ENCODE peak calls at places on chromosomes 6 and 20, in five cellular contexts. B is HCT116, C is left lung, P is coronary artery, K is brain microvascular endothelial cell. X is an unnamed sample.

GRCh38 chr6:157755032-157755751 is 67.9 kb upstream of the SNX9 start:
- DNase-seq in B (no peak), C (no peak), P (no peak), K (peak; percentile 39), X (peak; percentile 77)

GRCh38 chr6:78700997-78701396 is 166.4 kb upstream of the IRAK1BP1 start:
- DNase-seq in B (no peak), C (no peak), P (no peak), K (peak; percentile 1), X (no peak)

GRCh38 chr6:17015551-17016381 is 86.1 kb upstream of the STMND1 start:
- DNase-seq in B (no peak), C (peak; percentile 86), P (no peak), K (peak; percentile 26), X (peak; percentile 23)

GRCh38 chr6:140039343-140039742 is 664.9 kb upstream of the CITED2 start:
- DNase-seq in B (no peak), C (no peak), P (no peak), K (no peak), X (no peak)

GRCh38 chr6:87378947-87379346 is 28.8 kb upstream of the CFAP206 start:
- DNase-seq in B (no peak), C (no peak), P (no peak), K (no peak), X (no peak)

GRCh38 chr20:62141043-62141396 is 2.2 kb downstream of the PSMA7 start:
- DNase-seq in B (no peak), C (no peak), P (no peak), K (no peak), X (no peak)

GRCh38 chr20:50574586-50574985 is 64.4 kb downstream of the PTPN1 start:
- DNase-seq in B (no peak), C (no peak), P (peak; percentile 41), K (no peak), X (no peak)

GRCh38 chr6:152723398-152723797 is 25.7 kb downstream of the MYCT1 start:
- DNase-seq in B (no peak), C (no peak), P (no peak), K (no peak), X (peak; percentile 27)

GRCh38 chr20:38126146-38126912 is 38.7 kb downstream of the TGM2 start:
- DNase-seq in B (no peak), C (peak; percentile 51), P (peak; percentile 71), K (no peak), X (no peak)

GRCh38 chr20:64084209-64085152 is at the start of gene LKAAEAR1:
- DNase-seq in B (no peak), C (peak; percentile 70), P (no peak), K (no peak), X (peak; percentile 36)

GRCh38 chr20:23180451-23180921 is 94.4 kb upstream of the CD93 start:
- DNase-seq in B (no peak), C (no peak), P (peak; percentile 71), K (peak; percentile 23), X (no peak)

DNA sequence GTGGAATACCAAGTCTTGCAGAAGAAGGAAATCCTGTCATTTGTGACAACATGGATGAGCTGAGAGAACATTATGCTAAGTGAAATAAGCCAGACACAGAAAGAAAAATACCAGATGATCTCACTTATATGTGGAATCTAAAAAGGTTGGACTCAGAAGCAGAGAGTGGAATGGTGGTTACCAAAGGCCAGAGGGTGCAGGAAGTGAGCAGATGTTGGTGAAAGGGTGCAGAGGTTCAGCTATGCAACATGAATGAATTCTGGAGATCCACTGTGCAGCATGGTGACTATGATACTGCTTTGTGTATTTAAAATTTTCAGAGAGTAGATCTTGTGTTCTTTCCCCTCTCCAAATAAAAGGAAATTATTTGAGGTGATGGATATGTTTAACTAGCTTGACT is 10.9 kb upstream of the SLC22A1 start:
- DNase-seq in B (no peak), C (no peak), P (no peak), K (peak; percentile 36), X (peak; percentile 77)
- TF ChIP-seq CTCF in B (no peak), C (no peak), P (no peak), K (no peak), X (no peak)

GRCh38 chr6:27149140-27149539 is 98.4 kb upstream of the PRSS16 start:
- DNase-seq in B (no peak), C (no peak), P (no peak), K (no peak), X (no peak)
- H3K4me3 ChIP-seq in B (no peak overlapping the region), C (no peak overlapping the region), P (no peak overlapping the region), K (no peak overlapping the region), X (no peak overlapping the region)

GRCh38 chr6:108163267-108163643 is 2.6 kb upstream of the NR2E1 start:
- DNase-seq in B (peak; percentile 12), C (no peak), P (no peak), K (no peak), X (no peak)
- TF ChIP-seq CTCF in B (no peak), C (no peak), P (no peak), K (peak; percentile 18), X (no peak)

GRCh38 chr6:169501777-169502313 is 200.0 kb downstream of the WDR27 start:
- DNase-seq in B (no peak), C (peak; percentile 73), P (no peak), K (no peak), X (no peak)
- H3K4me3 ChIP-seq in B (no peak overlapping the region), C (no peak overlapping the region), P (no peak overlapping the region), K (no peak overlapping the region), X (no peak overlapping the region)

DNA sequence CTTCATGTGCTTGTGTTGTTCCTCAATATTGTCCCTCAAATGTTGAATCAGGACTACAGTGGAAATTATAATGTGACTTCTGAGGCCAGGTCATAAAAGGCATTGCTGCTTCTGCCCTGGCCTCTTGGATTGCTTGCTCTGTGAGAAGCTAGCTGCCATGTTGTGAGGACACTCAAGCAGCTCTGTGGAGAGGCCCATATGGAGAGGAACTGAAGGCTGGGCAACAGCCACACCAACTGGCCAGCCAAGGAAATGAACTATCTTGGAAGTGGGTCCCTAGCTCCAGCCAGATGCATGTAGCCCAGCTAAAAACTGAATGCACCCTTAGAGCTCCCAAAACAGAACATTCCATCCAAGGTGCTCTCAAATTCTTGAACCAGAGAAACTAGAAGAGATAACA is 282.6 kb downstream of the BMP7 start:
- DNase-seq in B (no peak), C (no peak), P (no peak), K (no peak), X (no peak)
- TF ChIP-seq CTCF in B (no peak), C (no peak), P (no peak), K (no peak), X (no peak)

GRCh38 chr6:35428421-35429149 is 23.6 kb upstream of the FANCE start:
- DNase-seq in B (no peak), C (no peak), P (no peak), K (no peak), X (peak; percentile 44)
- H3K4me3 ChIP-seq in B (no peak overlapping the region), C (no peak overlapping the region), P (no peak overlapping the region), K (peak overlapping the region; percentile 12), X (no peak overlapping the region)

GRCh38 chr20:46699651-46700359 is 9.6 kb upstream of the SLC2A10 start:
- DNase-seq in B (no peak), C (no peak), P (no peak), K (peak; percentile 41), X (peak; percentile 72)
- TF ChIP-seq CTCF in B (peak; percentile 65), C (peak; percentile 36), P (no peak), K (peak; percentile 91), X (peak; percentile 78)

X was measured in foreskin fibroblast.